ENCODE peak calls at places on chromosomes 2 and 18, in seven cellular contexts. E, W, K, R, N, U and A are unnamed samples. For H3K4me1, the result is how much of the 10 kb centered on the place peaks cover.

GRCh38 chr2:70645733-70646420 is 92.3 kb upstream of the TGFA start:
- DNase-seq in N (no peak), R (no peak), U (no peak), W (no peak), K (no peak), E (no peak), A (no peak)

GRCh38 chr18:55780591-55781071 is 192.6 kb upstream of the TCF4 start:
- DNase-seq in N (no peak), K (no peak), E (no peak), U (no peak), R (no peak), W (no peak), A (no peak)

GRCh38 chr18:56721491-56721890 is 70.3 kb downstream of the WDR7 start:
- DNase-seq in R (no peak), W (no peak), E (no peak), K (no peak), N (no peak), U (no peak), A (no peak)

GRCh38 chr18:7754725-7755181 is 187.6 kb downstream of the PTPRM start:
- DNase-seq in W (peak), K (no peak), N (no peak), E (no peak), U (no peak), R (peak), A (peak)

GRCh38 chr2:109211324-109211723 is 82.3 kb downstream of the SH3RF3 start:
- DNase-seq in U (no peak), R (no peak), W (no peak), E (no peak), N (no peak), K (no peak), A (no peak)

GRCh38 chr18:9851511-9851910 is 34.3 kb upstream of the TXNDC2 start:
- DNase-seq in K (no peak), U (no peak), E (no peak), R (peak), W (no peak), N (no peak), A (no peak)

GRCh38 chr2:186690796-186691195 is 3.1 kb upstream of the FAM171B start:
- DNase-seq in N (no peak), U (no peak), W (no peak), E (no peak), R (no peak), K (no peak), A (no peak)

GRCh38 chr2:20012282-20013060 is at the start of gene MATN3:
- DNase-seq in U (no peak), E (no peak), R (peak), W (no peak), K (peak), N (no peak), A (peak)

GRCh38 chr2:80238692-80239469 is 65.7 kb downstream of the LRRTM1 start:
- DNase-seq in R (peak), N (peak), U (no peak), W (no peak), K (peak), E (peak), A (peak)

GRCh38 chr2:236536727-236537398 is 32.8 kb upstream of the ACKR3 start:
- DNase-seq in R (no peak), U (peak), N (no peak), K (no peak), W (no peak), E (no peak), A (no peak)

GRCh38 chr2:207144191-207144795 is 21.5 kb downstream of the KLF7 start:
- DNase-seq in N (no peak), K (no peak), R (no peak), U (no peak), E (no peak), W (no peak), A (no peak)

GRCh38 chr2:73640537-73640936 is 1.7 kb downstream of the NAT8 start:
- DNase-seq in K (no peak), R (peak), W (no peak), N (no peak), U (no peak), E (no peak), A (no peak)

GRCh38 chr2:188318161-188318749 is 26.6 kb downstream of the GULP1 start:
- DNase-seq in R (no peak), K (no peak), W (no peak), U (no peak), E (no peak), N (no peak), A (no peak)

GRCh38 chr2:153478289-153479261 is at the start of gene RPRM:
- DNase-seq in N (peak), U (no peak), W (peak), E (peak), K (peak), R (peak), A (peak)

GRCh38 chr18:68394705-68395104 is 320.2 kb downstream of the TMX3 start:
- DNase-seq in U (no peak), W (no peak), R (no peak), K (no peak), N (no peak), E (no peak), A (no peak)

GRCh38 chr18:36309436-36310391 is 12.2 kb downstream of the FHOD3 start:
- DNase-seq in E (peak), N (no peak), K (no peak), U (no peak), R (peak), W (no peak), A (no peak)

GRCh38 chr2:224072541-224073188 is 33.6 kb upstream of the SERPINE2 start:
- DNase-seq in W (peak), E (no peak), R (peak), U (no peak), K (no peak), N (no peak), A (no peak)

GRCh38 chr2:23502096-23502495 is 117.1 kb downstream of the KLHL29 start:
- DNase-seq in E (no peak), R (no peak), U (no peak), K (no peak), N (no peak), W (no peak), A (no peak)

GRCh38 chr2:9191044-9191481 is 15.5 kb upstream of the ASAP2 start:
- DNase-seq in R (peak), K (no peak), U (no peak), N (peak), W (peak), E (no peak), A (peak)
- H3K4me1 ChIP-seq in R (under half), K (under half), U (under half), N (under half), W (under half), E (under half), A (under half)

DNA sequence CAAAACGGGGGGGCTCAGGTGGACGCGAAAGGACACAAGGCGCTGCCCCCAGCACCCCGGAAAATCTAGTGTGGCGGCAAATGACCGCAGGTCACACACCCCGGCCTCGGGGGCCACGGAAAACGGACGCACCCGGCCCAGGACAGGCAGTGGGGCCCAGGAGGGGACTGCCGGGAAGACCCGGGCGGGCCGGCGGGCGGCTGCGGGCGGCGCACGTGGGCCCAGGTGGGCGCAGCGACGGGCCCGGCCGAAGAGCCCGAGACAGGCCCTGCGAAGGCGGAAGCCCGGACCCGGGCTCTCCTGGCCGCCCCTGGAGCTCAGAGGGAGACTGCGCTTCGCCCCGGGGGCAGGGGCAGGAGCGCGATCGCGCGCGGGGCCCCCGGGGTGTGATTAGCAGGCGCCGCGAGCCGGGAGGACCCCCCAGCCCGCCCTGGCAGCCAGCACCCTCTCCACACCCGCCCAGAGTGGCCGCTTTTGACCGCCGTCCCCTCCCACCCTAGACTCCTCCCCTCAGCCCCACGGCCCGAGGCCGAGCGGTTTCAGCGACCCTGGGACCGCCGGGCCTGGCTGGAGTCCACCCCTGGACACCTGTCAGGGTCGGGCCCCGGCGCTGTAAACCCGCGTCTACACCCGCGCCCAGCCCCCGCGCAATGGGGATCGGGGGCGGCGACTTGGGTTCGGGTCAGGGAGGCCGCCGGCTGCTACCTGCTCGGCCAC is 773 bp downstream of the MBP start:
- DNase-seq in R (peak), U (peak), W (peak), N (peak), E (no peak), K (no peak), A (peak)
- TF ChIP-seq POLR2A in R (no peak), U (peak), W (no peak), N (no peak), E (no peak), K (no peak), A (peak)

DNA sequence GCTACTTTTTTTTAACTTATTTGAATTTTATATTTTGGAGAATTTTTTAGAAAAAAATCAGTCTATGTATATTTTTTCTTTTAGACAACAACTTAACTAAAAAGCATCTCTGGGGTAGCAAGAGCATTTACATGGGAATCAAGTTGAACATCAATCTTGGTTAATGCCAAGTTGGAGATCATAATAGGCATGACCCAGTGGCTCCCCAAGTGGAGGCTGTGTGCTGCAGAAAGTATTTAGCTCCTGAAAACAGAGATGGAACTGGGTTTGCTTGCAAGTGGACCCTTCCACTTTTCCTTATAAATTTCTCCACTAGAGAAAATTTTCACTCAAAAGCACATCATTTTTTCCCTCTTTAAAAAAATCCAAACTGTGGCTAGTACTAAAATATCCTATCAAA is 23.9 kb upstream of the CAVIN2 start:
- DNase-seq in K (no peak), W (no peak), U (no peak), N (no peak), E (no peak), R (no peak), A (no peak)
- H3K4me1 ChIP-seq in K (under half), W (under half), U (under half), N (under half), E (under half), R (under half), A (under half)

DNA sequence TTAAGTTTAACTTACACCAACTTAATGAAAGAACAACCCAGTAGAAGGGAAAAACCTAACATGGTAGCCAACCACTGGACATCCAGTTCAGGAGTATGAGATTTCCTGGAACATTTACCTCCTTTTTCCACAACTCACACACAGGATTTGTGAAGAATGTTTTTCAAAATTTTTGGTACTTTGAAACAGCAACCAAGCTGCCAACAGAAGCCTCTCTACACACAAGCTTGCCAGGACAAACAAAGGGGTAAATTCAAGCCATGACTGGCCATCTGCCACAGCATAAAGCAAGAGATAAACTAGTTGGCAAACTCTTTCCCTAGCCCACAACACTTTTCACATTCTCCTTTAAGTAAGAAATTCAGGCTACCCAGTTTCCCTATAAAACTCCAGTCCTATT is 21.4 kb downstream of the MGAT4A start:
- DNase-seq in R (peak), N (no peak), W (no peak), K (no peak), E (no peak), U (no peak), A (peak)
- TF ChIP-seq POLR2A in R (no peak), N (no peak), W (no peak), K (no peak), E (no peak), U (no peak), A (no peak)